ENCODE peak calls at places on chromosomes 7 and 10, in ten cellular contexts. A is HFF-Myc; M is cerebellar cortex; S is AG10803; E is GM23338; L is trophoblast cell; Y is dorsolateral prefrontal cortex; U is activated CD8-positive, alpha-beta memory T cell treated with anti-CD3 and anti-CD28 coated beads, Interleukin-2, amount 50 U/mL, for 4 hours; O is NCI-H1694; Z is Daoy. K is an unnamed sample.

GRCh38 chr10:6321880-6322279 is 119.1 kb downstream of the PFKFB3 start:
- DNase-seq in M (no peak), E (no peak), L (no peak), Z (peak; percentile 20), A (no peak), S (peak; percentile 41), O (no peak), Y (no peak), U (no peak), K (peak; percentile 56)

GRCh38 chr7:93890041-93890463 is 501 bp downstream of the TFPI2 start:
- DNase-seq in O (no peak), Z (peak; percentile 72), U (no peak), L (peak; percentile 32), M (no peak), A (no peak), S (peak; percentile 55), E (peak; percentile 86), Y (no peak), K (peak; percentile 38)

GRCh38 chr7:151673216-151673615 is 153.5 kb upstream of the RHEB start:
- DNase-seq in S (no peak), U (no peak), L (no peak), O (no peak), E (no peak), Y (no peak), M (no peak), A (no peak), Z (no peak), K (no peak)

GRCh38 chr7:95933618-95934017 is 161.3 kb downstream of the DYNC1I1 start:
- DNase-seq in S (no peak), A (no peak), M (no peak), Z (no peak), Y (no peak), E (no peak), L (no peak), O (no peak), U (no peak), K (no peak)

GRCh38 chr7:76386691-76387260 is 22.7 kb downstream of the SSC4D start:
- DNase-seq in A (no peak), U (no peak), Z (no peak), E (no peak), Y (no peak), O (no peak), S (peak; percentile 61), L (peak; percentile 48), M (no peak), K (peak; percentile 71)

GRCh38 chr10:5079306-5079830 is 14.8 kb upstream of the AKR1C3 start:
- DNase-seq in L (no peak), S (no peak), A (no peak), Z (no peak), M (no peak), O (no peak), E (no peak), U (no peak), Y (no peak), K (no peak)

GRCh38 chr10:71085689-71086438 is 126.5 kb upstream of the UNC5B start:
- DNase-seq in A (no peak), Z (no peak), U (peak; percentile 12), Y (no peak), E (peak; percentile 24), S (no peak), M (no peak), L (no peak), O (no peak), K (no peak)

GRCh38 chr7:129438839-129439640 is 4.8 kb downstream of the STRIP2 start:
- DNase-seq in E (no peak), L (no peak), O (no peak), S (no peak), M (no peak), U (no peak), Y (no peak), Z (peak; percentile 78), A (no peak), K (peak; percentile 4)

GRCh38 chr10:71213761-71214440 is 1.5 kb downstream of the UNC5B start:
- DNase-seq in Z (peak; percentile 76), M (peak; percentile 63), O (no peak), Y (no peak), E (peak; percentile 79), U (no peak), L (no peak), S (peak; percentile 94), A (no peak), K (peak; percentile 81)

GRCh38 chr7:3200504-3200903 is 100.5 kb upstream of the SDK1 start:
- DNase-seq in L (no peak), E (peak; percentile 77), Y (no peak), Z (peak; percentile 54), M (no peak), U (no peak), O (peak; percentile 6), A (no peak), S (no peak), K (no peak)

GRCh38 chr10:34213193-34213804 is 601.8 kb downstream of the PARD3 start:
- DNase-seq in O (no peak), Z (no peak), M (no peak), Y (no peak), L (no peak), S (no peak), U (no peak), E (no peak), A (no peak), K (no peak)

GRCh38 chr10:62244088-62244487 is 24.6 kb downstream of the RTKN2 start:
- DNase-seq in M (no peak), U (no peak), E (no peak), O (no peak), Y (no peak), Z (no peak), L (no peak), A (no peak), S (no peak), K (no peak)

GRCh38 chr10:31644931-31645633 is 283.5 kb downstream of the ARHGAP12 start:
- DNase-seq in A (no peak), O (no peak), S (peak; percentile 54), U (no peak), E (no peak), Y (no peak), L (no peak), M (no peak), Z (peak; percentile 11), K (peak; percentile 54)

GRCh38 chr7:116087291-116087690 is 56.7 kb upstream of the TFEC start:
- DNase-seq in O (no peak), Z (no peak), M (no peak), S (no peak), Y (no peak), L (no peak), E (no peak), A (no peak), U (no peak), K (no peak)

GRCh38 chr7:120862987-120863386 is 5.0 kb upstream of the TSPAN12 start:
- DNase-seq in U (no peak), M (no peak), O (no peak), Z (peak; percentile 15), A (no peak), Y (no peak), L (no peak), E (no peak), S (no peak), K (no peak)

GRCh38 chr7:30143748-30144251 is 9.0 kb downstream of the MTURN start:
- DNase-seq in Y (no peak), M (no peak), O (no peak), A (no peak), L (no peak), U (no peak), E (no peak), S (peak; percentile 34), Z (peak; percentile 74), K (no peak)

GRCh38 chr7:134834689-134835462 is 55.4 kb downstream of the CALD1 start:
- DNase-seq in L (peak; percentile 39), Y (no peak), U (no peak), S (peak; percentile 83), M (no peak), O (no peak), E (no peak), A (no peak), Z (no peak), K (peak; percentile 48)

GRCh38 chr7:128812514-128813168 is 17.6 kb upstream of the FLNC start:
- DNase-seq in O (no peak), L (peak; percentile 31), E (no peak), Y (no peak), A (no peak), U (no peak), Z (no peak), S (no peak), M (no peak), K (no peak)

GRCh38 chr10:125249948-125250347 is 89.6 kb upstream of the CTBP2 start:
- DNase-seq in S (no peak), Z (no peak), L (no peak), M (no peak), E (no peak), O (no peak), U (no peak), Y (no peak), A (no peak), K (no peak)

GRCh38 chr10:14186245-14186644 is 144.5 kb downstream of the FRMD4A start:
- DNase-seq in U (no peak), Z (no peak), S (no peak), A (no peak), L (no peak), M (peak; percentile 71), E (peak; percentile 58), Y (no peak), O (no peak), K (no peak)

GRCh38 chr7:121030308-121030707 is 41.8 kb downstream of the CPED1 start:
- DNase-seq in U (no peak), L (no peak), S (no peak), O (no peak), Z (no peak), M (no peak), E (no peak), A (no peak), Y (no peak), K (no peak)

GRCh38 chr7:48261696-48262095 is 90.4 kb downstream of the ABCA13 start:
- DNase-seq in Z (no peak), L (no peak), O (no peak), U (no peak), E (no peak), M (no peak), Y (no peak), S (no peak), A (no peak), K (no peak)

GRCh38 chr7:20233362-20233761 is 16.2 kb upstream of the MACC1 start:
- DNase-seq in A (no peak), O (no peak), E (no peak), M (no peak), Y (no peak), Z (no peak), U (no peak), L (no peak), S (no peak), K (no peak)

GRCh38 chr7:6496842-6497636 is 49.3 kb upstream of the DAGLB start:
- DNase-seq in O (no peak), U (no peak), Z (no peak), E (no peak), A (no peak), M (no peak), Y (no peak), L (no peak), S (no peak), K (no peak)

GRCh38 chr10:43809211-43809930 is 160.7 kb upstream of the ZNF32 start:
- DNase-seq in Z (peak; percentile 82), O (no peak), U (no peak), E (no peak), A (peak; percentile 88), S (peak; percentile 94), L (no peak), Y (no peak), M (no peak), K (peak; percentile 93)

K was measured in AG08395.